ENCODE peak calls at places on chromosomes 16 and 17, in eight cellular contexts. X is IMR-90, S is transverse colon, B is GM12878, E is body of pancreas, K is HCT116, T is endothelial cell of umbilical vein, F is A549. Z is an unnamed sample.

GRCh38 chr17:70499067-70499786 is 329.9 kb downstream of the KCNJ2 start:
- DNase-seq in X (no peak), S (no peak), B (no peak), E (no peak), K (no peak), T (no peak), F (no peak), Z (no peak)

GRCh38 chr16:2365397-2365796 is 24.9 kb upstream of the ABCA3 start:
- DNase-seq in X (no peak), S (no peak), B (no peak), E (no peak), K (no peak), T (no peak), F (no peak), Z (no peak)

GRCh38 chr17:34413443-34414076 is 50.5 kb upstream of the CCL1 start:
- DNase-seq in X (no peak), S (no peak), B (no peak), E (no peak), K (no peak), T (no peak), F (no peak), Z (peak)

GRCh38 chr16:28572659-28573510 is 19.2 kb downstream of the SGF29 start:
- DNase-seq in X (peak), S (no peak), B (no peak), E (peak), K (no peak), T (no peak), F (no peak), Z (no peak)

GRCh38 chr16:66746682-66747081 is 4.7 kb downstream of the DYNC1LI2 start:
- DNase-seq in X (no peak), S (no peak), B (peak), E (peak), K (no peak), T (no peak), F (no peak), Z (no peak)

GRCh38 chr16:3174618-3175148 is 13.3 kb upstream of the OR1F1 start:
- DNase-seq in X (no peak), S (no peak), B (no peak), E (no peak), K (no peak), T (no peak), F (no peak), Z (no peak)

GRCh38 chr17:52636443-52636842 is 477.9 kb upstream of the CA10 start:
- DNase-seq in X (no peak), S (no peak), B (no peak), E (no peak), K (no peak), T (no peak), F (no peak), Z (no peak)

GRCh38 chr17:73600103-73600871 is 44.0 kb downstream of the SDK2 start:
- DNase-seq in X (no peak), S (no peak), B (no peak), E (no peak), K (no peak), T (no peak), F (no peak), Z (no peak)

GRCh38 chr16:72530434-72530833 is 358.5 kb upstream of the PMFBP1 start:
- DNase-seq in X (peak), S (no peak), B (no peak), E (no peak), K (peak), T (peak), F (no peak), Z (no peak)

GRCh38 chr16:89378947-89379771 is 111.2 kb downstream of the ANKRD11 start:
- DNase-seq in X (no peak), S (no peak), B (no peak), E (no peak), K (no peak), T (no peak), F (no peak), Z (no peak)

GRCh38 chr17:79188679-79189078 is 114.1 kb downstream of the ENGASE start:
- DNase-seq in X (no peak), S (no peak), B (no peak), E (no peak), K (no peak), T (no peak), F (no peak), Z (no peak)

GRCh38 chr17:8490256-8491023 is 54.8 kb downstream of the NDEL1 start:
- DNase-seq in X (no peak), S (no peak), B (no peak), E (no peak), K (no peak), T (no peak), F (no peak), Z (no peak)

GRCh38 chr17:82985436-82985820 is 94.0 kb upstream of the METRNL start:
- DNase-seq in X (no peak), S (no peak), B (no peak), E (no peak), K (no peak), T (no peak), F (no peak), Z (no peak)

GRCh38 chr16:76456016-76456415 is 178.8 kb downstream of the CNTNAP4 start:
- DNase-seq in X (no peak), S (no peak), B (no peak), E (no peak), K (no peak), T (no peak), F (no peak), Z (no peak)

GRCh38 chr16:29230671-29231091 is 175.8 kb downstream of the NPIPB11 start:
- DNase-seq in X (peak), S (no peak), B (no peak), E (no peak), K (no peak), T (no peak), F (no peak), Z (no peak)

GRCh38 chr17:74950207-74950606 is 14.5 kb downstream of the OTOP3 start:
- DNase-seq in X (no peak), S (no peak), B (no peak), E (peak), K (no peak), T (no peak), F (no peak), Z (no peak)

GRCh38 chr17:83087788-83088360 is 8.5 kb downstream of the METRNL start:
- DNase-seq in X (no peak), S (no peak), B (no peak), E (no peak), K (no peak), T (no peak), F (no peak), Z (no peak)

GRCh38 chr16:59021751-59022150 is 287.6 kb upstream of the GOT2 start:
- DNase-seq in X (peak), S (no peak), B (no peak), E (no peak), K (no peak), T (no peak), F (peak), Z (peak)

GRCh38 chr17:3596804-3597464 is 12.3 kb downstream of the TRPV1 start:
- DNase-seq in X (no peak), S (no peak), B (no peak), E (no peak), K (no peak), T (no peak), F (no peak), Z (no peak)

GRCh38 chr17:29549169-29549935 is 17.5 kb downstream of the ABHD15 start:
- DNase-seq in X (peak), S (no peak), B (no peak), E (no peak), K (no peak), T (no peak), F (no peak), Z (no peak)

GRCh38 chr16:67648088-67648763 is 3.3 kb downstream of the CARMIL2 start:
- DNase-seq in X (no peak), S (no peak), B (no peak), E (no peak), K (no peak), T (no peak), F (no peak), Z (no peak)

GRCh38 chr16:86528061-86528929 is 18.0 kb downstream of the FOXF1 start:
- DNase-seq in X (no peak), S (no peak), B (no peak), E (no peak), K (no peak), T (no peak), F (no peak), Z (no peak)

GRCh38 chr17:54381482-54381881 is 519.2 kb upstream of the TOM1L1 start:
- DNase-seq in X (no peak), S (no peak), B (no peak), E (no peak), K (no peak), T (no peak), F (no peak), Z (no peak)

GRCh38 chr16:50940275-50940854 is 198.5 kb downstream of the CYLD start:
- DNase-seq in X (no peak), S (no peak), B (no peak), E (peak), K (no peak), T (no peak), F (no peak), Z (no peak)

GRCh38 chr17:51056813-51057510 is 63.7 kb downstream of the SPAG9 start:
- DNase-seq in X (peak), S (no peak), B (no peak), E (peak), K (peak), T (peak), F (peak), Z (peak)

GRCh38 chr17:17842111-17842876 is 5.5 kb upstream of the SREBF1 start:
- DNase-seq in X (no peak), S (no peak), B (no peak), E (no peak), K (no peak), T (no peak), F (no peak), Z (peak)

GRCh38 chr16:27640277-27640600 is 90.3 kb downstream of the KATNIP start:
- DNase-seq in X (no peak), S (no peak), B (no peak), E (no peak), K (no peak), T (no peak), F (no peak), Z (no peak)

GRCh38 chr16:74622005-74622404 is 15.1 kb upstream of the GLG1 start:
- DNase-seq in X (no peak), S (no peak), B (no peak), E (no peak), K (no peak), T (no peak), F (no peak), Z (no peak)

GRCh38 chr17:5773942-5774341 is 189.6 kb upstream of the NLRP1 start:
- DNase-seq in X (no peak), S (no peak), B (no peak), E (no peak), K (no peak), T (no peak), F (no peak), Z (no peak)

GRCh38 chr17:50364715-50365114 is 8.3 kb downstream of the MRPL27 start:
- DNase-seq in X (peak), S (no peak), B (no peak), E (no peak), K (no peak), T (no peak), F (no peak), Z (no peak)

GRCh38 chr17:49193513-49194296 is 16.7 kb downstream of the GNGT2 start:
- DNase-seq in X (peak), S (peak), B (peak), E (peak), K (peak), T (peak), F (peak), Z (peak)

GRCh38 chr16:28096974-28097373 is 33.5 kb upstream of the GSG1L start:
- DNase-seq in X (no peak), S (no peak), B (no peak), E (no peak), K (no peak), T (no peak), F (no peak), Z (no peak)

GRCh38 chr16:8628981-8629725 is 7.7 kb downstream of the METTL22 start:
- DNase-seq in X (no peak), S (no peak), B (no peak), E (no peak), K (no peak), T (no peak), F (no peak), Z (no peak)

GRCh38 chr17:6506679-6507231 is 49.6 kb downstream of the PITPNM3 start:
- DNase-seq in X (no peak), S (peak), B (no peak), E (no peak), K (peak), T (peak), F (peak), Z (no peak)

GRCh38 chr16:48503779-48504178 is 106.2 kb downstream of the N4BP1 start:
- DNase-seq in X (peak), S (peak), B (no peak), E (peak), K (no peak), T (no peak), F (no peak), Z (no peak)

GRCh38 chr16:15880434-15880833 is 8.0 kb downstream of the CEP20 start:
- DNase-seq in X (no peak), S (no peak), B (no peak), E (no peak), K (no peak), T (no peak), F (no peak), Z (no peak)

GRCh38 chr16:14353340-14353739 is 276.7 kb downstream of the PARN start:
- DNase-seq in X (no peak), S (no peak), B (no peak), E (no peak), K (no peak), T (no peak), F (no peak), Z (no peak)

GRCh38 chr17:40218740-40219072 is 398 bp upstream of the WIPF2 start:
- DNase-seq in X (peak), S (peak), B (peak), E (peak), K (peak), T (no peak), F (peak), Z (peak)

GRCh38 chr17:55134486-55135157 is 130.1 kb upstream of the HLF start:
- DNase-seq in X (peak), S (no peak), B (no peak), E (no peak), K (no peak), T (no peak), F (no peak), Z (no peak)

GRCh38 chr16:2194852-2195315 is 1.5 kb downstream of the CASKIN1 start:
- DNase-seq in X (peak), S (peak), B (peak), E (peak), K (no peak), T (peak), F (peak), Z (peak)

GRCh38 chr17:14048169-14048568 is 21.1 kb upstream of the COX10 start:
- DNase-seq in X (no peak), S (no peak), B (no peak), E (no peak), K (no peak), T (no peak), F (peak), Z (peak)
- TF ChIP-seq POLR2A in X (no peak), S (no peak), B (no peak), E (no peak), K (no peak), T (no peak), F (no peak), Z (no peak)

GRCh38 chr17:43998552-43998951 is 5.9 kb upstream of the NAGS start:
- DNase-seq in X (peak), S (no peak), B (no peak), E (no peak), K (no peak), T (no peak), F (no peak), Z (no peak)

GRCh38 chr17:44001461-44001920 is 2.9 kb upstream of the NAGS start:
- DNase-seq in X (no peak), S (no peak), B (no peak), E (no peak), K (no peak), T (no peak), F (no peak), Z (no peak)

GRCh38 chr17:44000141-44000860 is 4.1 kb upstream of the NAGS start:
- DNase-seq in X (no peak), S (no peak), B (no peak), E (no peak), K (no peak), T (no peak), F (no peak), Z (peak)

GRCh38 chr17:44000871-44001460 is 3.5 kb upstream of the NAGS start:
- DNase-seq in X (no peak), S (no peak), B (no peak), E (no peak), K (no peak), T (no peak), F (no peak), Z (no peak)

GRCh38 chr17:43999024-43999423 is 5.4 kb upstream of the NAGS start:
- DNase-seq in X (no peak), S (no peak), B (no peak), E (no peak), K (no peak), T (no peak), F (no peak), Z (no peak)
- TF ChIP-seq POLR2A in X (no peak), S (no peak), B (no peak), E (no peak), K (no peak), T (no peak), F (no peak), Z (no peak)

DNA sequence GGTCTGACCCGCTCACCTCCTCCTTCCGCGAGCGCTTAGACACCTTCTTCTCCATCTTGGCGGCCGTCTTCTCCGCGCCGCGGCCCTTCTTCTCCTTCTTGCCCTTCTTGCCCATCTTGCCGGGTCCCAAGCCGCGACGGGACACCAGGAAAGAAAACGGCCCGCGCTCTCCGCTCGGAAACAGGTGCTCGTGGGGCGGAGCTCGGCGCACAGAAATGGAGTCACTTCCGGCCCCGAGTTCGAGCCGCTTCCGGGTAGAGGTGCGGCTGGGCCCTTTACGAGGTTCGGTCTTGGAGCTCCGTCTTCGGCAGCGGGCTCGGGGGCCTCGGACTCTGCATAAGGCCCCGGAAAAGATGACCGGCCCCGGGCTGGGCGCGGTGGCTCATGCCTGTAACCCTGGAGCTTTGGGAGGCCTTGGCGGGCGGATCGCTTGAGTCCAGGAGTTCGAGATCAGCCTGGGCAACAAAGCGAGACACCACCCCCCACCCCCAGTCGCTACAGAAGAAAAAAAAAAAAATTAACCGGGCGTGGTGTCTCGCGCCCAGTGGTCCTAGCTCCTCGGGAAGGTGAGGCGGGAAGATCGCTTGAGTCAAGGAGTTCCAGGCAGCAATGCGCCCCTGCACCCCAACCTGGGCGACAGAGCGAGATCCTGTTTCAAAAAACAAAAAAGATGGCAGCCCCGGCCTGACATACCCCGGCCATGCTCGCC is at the start of gene KLHDC4:
- DNase-seq in X (peak), S (peak), B (peak), E (peak), K (peak), T (peak), F (peak), Z (peak)
- TF ChIP-seq POLR2A in X (peak), S (peak), B (peak), E (peak), K (peak), T (peak), F (peak), Z (peak)

GRCh38 chr16:30724641-30725464 is 23.4 kb upstream of the PHKG2 start:
- DNase-seq in X (no peak), S (peak), B (no peak), E (peak), K (no peak), T (no peak), F (no peak), Z (no peak)
- TF ChIP-seq POLR2A in X (no peak), S (no peak), B (peak), E (no peak), K (no peak), T (no peak), F (no peak), Z (no peak)

GRCh38 chr16:11250091-11250785 is 5.8 kb downstream of the SOCS1 start:
- DNase-seq in X (peak), S (no peak), B (no peak), E (no peak), K (no peak), T (no peak), F (no peak), Z (no peak)
- TF ChIP-seq POLR2A in X (no peak), S (no peak), B (peak), E (no peak), K (no peak), T (no peak), F (no peak), Z (peak)

GRCh38 chr17:76382803-76383644 is 1.4 kb upstream of the SPHK1 start:
- DNase-seq in X (peak), S (peak), B (no peak), E (peak), K (no peak), T (peak), F (peak), Z (peak)
- TF ChIP-seq POLR2A in X (peak), S (no peak), B (no peak), E (peak), K (no peak), T (peak), F (peak), Z (no peak)

GRCh38 chr17:45050680-45051059 is 762 bp downstream of the DCAKD start:
- DNase-seq in X (peak), S (peak), B (no peak), E (no peak), K (no peak), T (peak), F (peak), Z (peak)

GRCh38 chr17:45051060-45051719 is at the start of gene DCAKD:
- DNase-seq in X (peak), S (peak), B (no peak), E (peak), K (peak), T (peak), F (peak), Z (peak)

GRCh38 chr17:45048795-45049563 is 2.5 kb downstream of the DCAKD start:
- DNase-seq in X (no peak), S (no peak), B (no peak), E (no peak), K (no peak), T (no peak), F (peak), Z (peak)

GRCh38 chr17:45046536-45047125 is 4.8 kb downstream of the DCAKD start:
- DNase-seq in X (peak), S (no peak), B (peak), E (no peak), K (no peak), T (no peak), F (peak), Z (peak)

GRCh38 chr17:45052052-45052772 is 780 bp upstream of the DCAKD start:
- DNase-seq in X (no peak), S (peak), B (no peak), E (peak), K (no peak), T (peak), F (no peak), Z (peak)
- TF ChIP-seq POLR2A in X (no peak), S (peak), B (peak), E (peak), K (no peak), T (no peak), F (peak), Z (no peak)

DNA sequence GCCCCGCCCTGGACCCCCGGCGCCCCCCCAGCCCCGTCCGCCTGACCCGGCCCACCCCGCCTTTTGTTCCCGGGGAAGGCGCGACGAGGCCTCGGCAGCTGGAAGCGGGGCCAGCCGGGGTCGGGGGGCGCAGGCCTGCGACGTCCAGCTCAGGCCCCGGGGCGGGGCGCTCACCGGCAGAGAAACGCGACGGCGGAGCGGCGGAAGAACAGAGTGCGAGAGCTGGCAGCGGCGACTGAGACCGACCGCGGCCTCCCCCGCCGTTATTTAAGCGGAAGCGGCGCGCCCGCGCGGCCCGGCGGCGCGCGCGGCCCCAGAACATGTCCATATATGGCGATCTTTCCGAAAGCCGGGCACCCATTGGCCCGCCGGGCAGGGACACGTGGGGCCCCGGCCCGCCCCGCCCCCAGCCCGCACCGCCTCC is at the start of gene ACTG1:
- DNase-seq in X (peak), S (peak), B (no peak), E (peak), K (peak), T (peak), F (peak), Z (peak)
- TF ChIP-seq POLR2A in X (peak), S (peak), B (peak), E (peak), K (peak), T (peak), F (peak), Z (peak)

Z was measured in erythroblast.